ENCODE peak calls at places on chromosomes 6 and 20, in six cellular contexts. One of them, this sample, is unnamed.

GRCh38 chr6:157312733-157313132 is 10.6 kb downstream of the TMEM242 start:
- DNase-seq in thoracic aorta: no peak
- DNase-seq in brain microvascular endothelial cell: no peak
- DNase-seq in right lobe of liver: no peak
- DNase-seq in neural crest cell: no peak
- DNase-seq in heart right ventricle: no peak
- DNase-seq in this sample: no peak

GRCh38 chr20:63471719-63472158 is 716 bp downstream of the KCNQ2 start:
- DNase-seq in heart right ventricle: no peak
- DNase-seq in right lobe of liver: no peak
- DNase-seq in thoracic aorta: no peak
- DNase-seq in neural crest cell: no peak
- DNase-seq in brain microvascular endothelial cell: no peak
- DNase-seq in this sample: no peak

GRCh38 chr20:51372176-51372803 is 170.2 kb downstream of the NFATC2 start:
- DNase-seq in heart right ventricle: peak; percentile 74
- DNase-seq in brain microvascular endothelial cell: peak; percentile 69
- DNase-seq in right lobe of liver: peak; percentile 66
- DNase-seq in neural crest cell: peak; percentile 61
- DNase-seq in thoracic aorta: no peak
- DNase-seq in this sample: no peak

GRCh38 chr6:100210138-100210872 is 216.3 kb upstream of the MCHR2 start:
- DNase-seq in neural crest cell: no peak
- DNase-seq in thoracic aorta: no peak
- DNase-seq in right lobe of liver: no peak
- DNase-seq in heart right ventricle: no peak
- DNase-seq in brain microvascular endothelial cell: no peak
- DNase-seq in this sample: no peak

GRCh38 chr6:163329991-163330390 is 84.5 kb upstream of the QKI start:
- DNase-seq in thoracic aorta: no peak
- DNase-seq in neural crest cell: no peak
- DNase-seq in brain microvascular endothelial cell: no peak
- DNase-seq in right lobe of liver: no peak
- DNase-seq in heart right ventricle: no peak
- DNase-seq in this sample: no peak

GRCh38 chr20:13183005-13183404 is 38.1 kb upstream of the ISM1 start:
- DNase-seq in brain microvascular endothelial cell: no peak
- DNase-seq in thoracic aorta: no peak
- DNase-seq in neural crest cell: no peak
- DNase-seq in right lobe of liver: no peak
- DNase-seq in heart right ventricle: no peak
- DNase-seq in this sample: no peak

GRCh38 chr6:22470454-22471368 is 98.7 kb upstream of the HDGFL1 start:
- DNase-seq in thoracic aorta: peak; percentile 13
- DNase-seq in neural crest cell: no peak
- DNase-seq in heart right ventricle: peak; percentile 72
- DNase-seq in brain microvascular endothelial cell: peak; percentile 60
- DNase-seq in right lobe of liver: peak; percentile 69
- DNase-seq in this sample: no peak

GRCh38 chr6:170111816-170112582 is 178.9 kb downstream of the DLL1 start:
- DNase-seq in brain microvascular endothelial cell: no peak
- DNase-seq in neural crest cell: no peak
- DNase-seq in heart right ventricle: peak; percentile 0
- DNase-seq in thoracic aorta: no peak
- DNase-seq in right lobe of liver: peak; percentile 39
- DNase-seq in this sample: peak; percentile 52

GRCh38 chr6:143060354-143060805 is 309 bp upstream of the AIG1 start:
- DNase-seq in right lobe of liver: peak; percentile 92
- DNase-seq in heart right ventricle: peak; percentile 83
- DNase-seq in neural crest cell: peak; percentile 65
- DNase-seq in thoracic aorta: peak; percentile 70
- DNase-seq in brain microvascular endothelial cell: peak; percentile 79
- DNase-seq in this sample: peak; percentile 88

GRCh38 chr6:25971187-25971811 is 8.7 kb downstream of the TRIM38 start:
- DNase-seq in right lobe of liver: no peak
- DNase-seq in thoracic aorta: peak; percentile 31
- DNase-seq in heart right ventricle: peak; percentile 47
- DNase-seq in neural crest cell: no peak
- DNase-seq in brain microvascular endothelial cell: peak; percentile 86
- DNase-seq in this sample: no peak

GRCh38 chr6:169702640-169703246 is 817 bp downstream of the C6orf120 start:
- DNase-seq in brain microvascular endothelial cell: no peak
- DNase-seq in neural crest cell: peak; percentile 6
- DNase-seq in thoracic aorta: no peak
- DNase-seq in right lobe of liver: peak; percentile 66
- DNase-seq in heart right ventricle: no peak
- DNase-seq in this sample: no peak

GRCh38 chr6:166862287-166862977 is 93.9 kb downstream of the RNASET2 start:
- DNase-seq in neural crest cell: peak; percentile 62
- DNase-seq in thoracic aorta: no peak
- DNase-seq in brain microvascular endothelial cell: no peak
- DNase-seq in heart right ventricle: peak; percentile 22
- DNase-seq in right lobe of liver: no peak
- DNase-seq in this sample: no peak

GRCh38 chr20:52438326-52438963 is 246.9 kb upstream of the ZFP64 start:
- DNase-seq in thoracic aorta: no peak
- DNase-seq in heart right ventricle: no peak
- DNase-seq in neural crest cell: no peak
- DNase-seq in brain microvascular endothelial cell: no peak
- DNase-seq in right lobe of liver: no peak
- DNase-seq in this sample: no peak

GRCh38 chr20:10370091-10370887 is 63.7 kb downstream of the MKKS start:
- DNase-seq in heart right ventricle: no peak
- DNase-seq in neural crest cell: no peak
- DNase-seq in right lobe of liver: no peak
- DNase-seq in thoracic aorta: no peak
- DNase-seq in brain microvascular endothelial cell: peak; percentile 42
- DNase-seq in this sample: no peak

GRCh38 chr20:60057123-60057865 is 99.1 kb downstream of the CDH26 start:
- DNase-seq in thoracic aorta: no peak
- DNase-seq in neural crest cell: peak; percentile 67
- DNase-seq in brain microvascular endothelial cell: peak; percentile 65
- DNase-seq in right lobe of liver: no peak
- DNase-seq in heart right ventricle: peak; percentile 61
- DNase-seq in this sample: no peak

GRCh38 chr6:511488-512137 is 120.1 kb downstream of the IRF4 start:
- DNase-seq in brain microvascular endothelial cell: peak; percentile 14
- DNase-seq in neural crest cell: no peak
- DNase-seq in right lobe of liver: no peak
- DNase-seq in heart right ventricle: no peak
- DNase-seq in thoracic aorta: no peak
- DNase-seq in this sample: no peak

GRCh38 chr6:125547320-125547843 is 202.1 kb upstream of the HEY2 start:
- DNase-seq in right lobe of liver: no peak
- DNase-seq in neural crest cell: no peak
- DNase-seq in brain microvascular endothelial cell: no peak
- DNase-seq in thoracic aorta: no peak
- DNase-seq in heart right ventricle: no peak
- DNase-seq in this sample: no peak

GRCh38 chr20:51360451-51361230 is 181.9 kb downstream of the NFATC2 start:
- DNase-seq in neural crest cell: no peak
- DNase-seq in right lobe of liver: no peak
- DNase-seq in heart right ventricle: no peak
- DNase-seq in thoracic aorta: no peak
- DNase-seq in brain microvascular endothelial cell: peak; percentile 99
- DNase-seq in this sample: no peak

GRCh38 chr6:139356924-139357323 is 17.5 kb downstream of the CITED2 start:
- DNase-seq in right lobe of liver: no peak
- DNase-seq in thoracic aorta: no peak
- DNase-seq in heart right ventricle: no peak
- DNase-seq in neural crest cell: no peak
- DNase-seq in brain microvascular endothelial cell: no peak
- DNase-seq in this sample: no peak

GRCh38 chr20:24106155-24106800 is 117.7 kb upstream of the GGTLC1 start:
- DNase-seq in neural crest cell: no peak
- DNase-seq in heart right ventricle: no peak
- DNase-seq in right lobe of liver: no peak
- DNase-seq in brain microvascular endothelial cell: no peak
- DNase-seq in thoracic aorta: no peak
- DNase-seq in this sample: no peak

GRCh38 chr6:167827588-167828324 is 1.0 kb downstream of the AFDN start:
- DNase-seq in brain microvascular endothelial cell: no peak
- DNase-seq in heart right ventricle: peak; percentile 54
- DNase-seq in thoracic aorta: no peak
- DNase-seq in neural crest cell: peak; percentile 45
- DNase-seq in right lobe of liver: peak; percentile 81
- DNase-seq in this sample: no peak

GRCh38 chr6:31058128-31058894 is 48.0 kb downstream of the MUC22 start:
- DNase-seq in neural crest cell: no peak
- DNase-seq in heart right ventricle: no peak
- DNase-seq in right lobe of liver: no peak
- DNase-seq in brain microvascular endothelial cell: peak; percentile 78
- DNase-seq in thoracic aorta: no peak
- DNase-seq in this sample: no peak

GRCh38 chr6:41576667-41577066 is 30.5 kb downstream of the FOXP4 start:
- DNase-seq in right lobe of liver: no peak
- DNase-seq in heart right ventricle: no peak
- DNase-seq in brain microvascular endothelial cell: no peak
- DNase-seq in thoracic aorta: no peak
- DNase-seq in neural crest cell: no peak
- DNase-seq in this sample: no peak

GRCh38 chr6:6730831-6731230 is 142.3 kb downstream of the LY86 start:
- DNase-seq in thoracic aorta: no peak
- DNase-seq in heart right ventricle: peak; percentile 58
- DNase-seq in right lobe of liver: no peak
- DNase-seq in brain microvascular endothelial cell: peak; percentile 83
- DNase-seq in neural crest cell: no peak
- DNase-seq in this sample: no peak

DNA sequence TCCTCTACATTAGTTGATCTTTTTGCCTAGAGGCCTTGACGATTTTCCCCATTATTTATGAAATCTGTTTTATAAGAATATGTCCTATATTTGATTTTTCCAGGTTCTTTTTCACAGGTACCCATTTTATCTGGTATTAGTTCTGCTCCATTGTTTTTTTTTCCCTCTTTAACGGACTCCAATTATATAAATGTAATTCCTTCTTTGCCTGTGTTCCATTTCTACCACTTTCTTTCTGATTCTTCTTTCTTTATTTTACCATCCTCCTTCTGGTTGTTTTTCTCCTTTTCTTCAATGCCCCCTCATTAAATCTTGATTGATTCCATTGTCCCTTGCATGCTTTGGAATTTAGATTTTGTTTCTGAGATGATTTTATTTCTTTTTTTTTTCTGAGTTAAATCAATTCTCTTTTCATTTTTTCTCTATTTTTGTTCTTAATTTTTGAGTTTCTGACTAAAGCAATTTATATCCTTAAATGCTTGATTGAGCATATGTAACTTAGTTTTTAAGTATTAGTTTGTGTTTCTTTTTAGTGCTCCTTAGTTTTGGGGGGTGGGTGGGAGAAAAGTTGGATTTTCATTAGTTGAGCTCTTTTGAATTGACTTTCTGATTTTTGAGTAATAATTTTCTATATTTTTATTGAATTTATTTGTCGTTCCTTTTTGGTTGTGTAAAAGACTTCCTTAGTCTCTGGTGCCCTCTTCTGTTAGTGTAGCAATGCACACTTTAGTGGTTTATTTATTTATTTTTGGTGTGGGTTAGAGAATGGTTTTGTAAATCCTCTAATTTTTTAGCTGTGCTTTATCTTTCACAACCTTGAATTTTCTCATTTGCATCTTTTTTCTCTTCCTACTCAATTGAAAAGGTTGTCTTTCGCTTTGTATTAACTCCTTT is 140.8 kb downstream of the FARS2 start:
- DNase-seq in right lobe of liver: no peak
- DNase-seq in brain microvascular endothelial cell: peak; percentile 12
- DNase-seq in heart right ventricle: no peak
- DNase-seq in neural crest cell: no peak
- DNase-seq in thoracic aorta: no peak
- DNase-seq in this sample: no peak
- TF ChIP-seq CTCF in right lobe of liver: peak; percentile 57
- TF ChIP-seq CTCF in brain microvascular endothelial cell: peak; percentile 44
- TF ChIP-seq CTCF in heart right ventricle: peak; percentile 64
- TF ChIP-seq CTCF in neural crest cell: peak; percentile 69
- TF ChIP-seq CTCF in thoracic aorta: no peak
- TF ChIP-seq CTCF in this sample: peak; percentile 77

DNA sequence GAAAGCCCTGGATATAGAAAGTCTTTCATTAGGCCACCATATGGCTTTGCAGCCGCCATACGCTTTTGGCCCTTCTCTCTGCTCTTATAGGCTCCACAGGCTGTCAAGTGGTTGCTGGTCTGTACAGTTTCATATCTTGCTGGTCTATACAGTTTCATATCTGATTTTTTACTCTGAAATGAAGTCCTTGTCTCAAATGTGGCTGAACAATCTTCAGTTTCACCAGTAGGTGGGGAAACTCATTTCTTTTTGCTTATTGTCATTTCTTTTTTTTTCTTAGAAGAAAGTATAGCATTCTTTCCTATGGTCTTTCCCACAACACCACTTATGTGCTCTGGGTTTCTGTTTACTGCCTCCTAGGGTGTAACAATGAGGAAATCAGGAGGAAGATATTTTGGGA is 771.4 kb upstream of the MMS22L start:
- DNase-seq in heart right ventricle: no peak
- DNase-seq in right lobe of liver: no peak
- DNase-seq in brain microvascular endothelial cell: no peak
- DNase-seq in neural crest cell: no peak
- DNase-seq in thoracic aorta: no peak
- DNase-seq in this sample: no peak
- TF ChIP-seq CTCF in heart right ventricle: no peak
- TF ChIP-seq CTCF in right lobe of liver: no peak
- TF ChIP-seq CTCF in brain microvascular endothelial cell: peak; percentile 29
- TF ChIP-seq CTCF in neural crest cell: peak; percentile 60
- TF ChIP-seq CTCF in thoracic aorta: no peak
- TF ChIP-seq CTCF in this sample: peak; percentile 76

GRCh38 chr6:52340603-52340880 is 21.4 kb upstream of the PAQR8 start:
- DNase-seq in thoracic aorta: no peak
- DNase-seq in right lobe of liver: no peak
- DNase-seq in neural crest cell: no peak
- DNase-seq in heart right ventricle: no peak
- DNase-seq in brain microvascular endothelial cell: no peak
- DNase-seq in this sample: no peak
- TF ChIP-seq CTCF in thoracic aorta: no peak
- TF ChIP-seq CTCF in right lobe of liver: no peak
- TF ChIP-seq CTCF in neural crest cell: no peak
- TF ChIP-seq CTCF in heart right ventricle: no peak
- TF ChIP-seq CTCF in brain microvascular endothelial cell: no peak
- TF ChIP-seq CTCF in this sample: no peak

GRCh38 chr20:294602-295001 is 2.8 kb upstream of the ZCCHC3 start:
- DNase-seq in thoracic aorta: no peak
- DNase-seq in brain microvascular endothelial cell: no peak
- DNase-seq in neural crest cell: no peak
- DNase-seq in right lobe of liver: no peak
- DNase-seq in heart right ventricle: no peak
- DNase-seq in this sample: no peak

GRCh38 chr20:297925-298754 is 770 bp downstream of the ZCCHC3 start:
- DNase-seq in heart right ventricle: peak; percentile 74
- DNase-seq in brain microvascular endothelial cell: peak; percentile 47
- DNase-seq in neural crest cell: peak; percentile 23
- DNase-seq in right lobe of liver: peak; percentile 82
- DNase-seq in thoracic aorta: no peak
- DNase-seq in this sample: no peak

GRCh38 chr20:295804-296203 is 1.6 kb upstream of the ZCCHC3 start:
- DNase-seq in neural crest cell: no peak
- DNase-seq in right lobe of liver: no peak
- DNase-seq in brain microvascular endothelial cell: no peak
- DNase-seq in thoracic aorta: no peak
- DNase-seq in heart right ventricle: no peak
- DNase-seq in this sample: no peak

GRCh38 chr20:298755-299391 is 1.5 kb downstream of the ZCCHC3 start:
- DNase-seq in right lobe of liver: no peak
- DNase-seq in neural crest cell: no peak
- DNase-seq in thoracic aorta: no peak
- DNase-seq in heart right ventricle: no peak
- DNase-seq in brain microvascular endothelial cell: no peak
- DNase-seq in this sample: no peak

GRCh38 chr20:297098-297924 is at the start of gene ZCCHC3:
- DNase-seq in brain microvascular endothelial cell: peak; percentile 74
- DNase-seq in thoracic aorta: peak; percentile 61
- DNase-seq in heart right ventricle: peak; percentile 83
- DNase-seq in right lobe of liver: peak; percentile 93
- DNase-seq in neural crest cell: peak; percentile 71
- DNase-seq in this sample: no peak
- TF ChIP-seq CTCF in brain microvascular endothelial cell: peak; percentile 18
- TF ChIP-seq CTCF in thoracic aorta: peak; percentile 13
- TF ChIP-seq CTCF in heart right ventricle: no peak
- TF ChIP-seq CTCF in right lobe of liver: no peak
- TF ChIP-seq CTCF in neural crest cell: peak; percentile 19
- TF ChIP-seq CTCF in this sample: peak; percentile 45

This sample was measured in chondrocyte.